ENCODE peak calls at places on chromosome 10, in eight cellular contexts. V is MM.1S; L is fibroblast of the aortic adventitia; S is activated naive CD4-positive, alpha-beta T cell treated with anti-CD3 and anti-CD28 coated beads for 36 hours; G is activated CD4-positive, alpha-beta T cell treated with anti-CD3 and anti-CD28 coated beads, Interleukin-2, amount 50 U/mL, for 24 hours; P is activated effector memory CD4-positive, alpha-beta T cell treated with anti-CD3 and anti-CD28 coated beads, Interleukin-2, amount 50 U/mL, for 16 hours; Z is A549; H is GM10248. T is an unnamed sample.

GRCh38 chr10:100184426-100185219 is 1.2 kb downstream of the ERLIN1 start:
- DNase-seq in V (peak), Z (peak), G (no peak), L (peak), H (peak), P (no peak), S (peak), T (no peak)

GRCh38 chr10:68599754-68600040 is 39.6 kb downstream of the TET1 start:
- DNase-seq in S (no peak), Z (no peak), G (no peak), H (no peak), P (no peak), L (no peak), V (no peak), T (no peak)

GRCh38 chr10:21125471-21126228 is 228.5 kb upstream of the NEBL start:
- DNase-seq in G (no peak), S (no peak), L (no peak), Z (no peak), V (no peak), H (no peak), P (no peak), T (no peak)

GRCh38 chr10:44387853-44388251 is 3.0 kb upstream of the CXCL12 start:
- DNase-seq in G (no peak), H (no peak), L (no peak), V (no peak), P (peak), S (no peak), Z (no peak), T (no peak)

GRCh38 chr10:124744047-124744687 is at the start of gene FAM53B:
- DNase-seq in G (peak), P (peak), Z (peak), H (peak), L (peak), S (peak), V (peak), T (peak)

GRCh38 chr10:79084012-79084971 is 15.5 kb downstream of the ZMIZ1 start:
- DNase-seq in P (no peak), L (peak), V (peak), G (no peak), S (peak), H (no peak), Z (peak), T (no peak)

GRCh38 chr10:24493168-24493567 is 230.5 kb downstream of the ARHGAP21 start:
- DNase-seq in S (no peak), V (no peak), H (no peak), L (no peak), P (no peak), Z (no peak), G (no peak), T (no peak)

GRCh38 chr10:78919111-78919966 is 149.4 kb upstream of the ZMIZ1 start:
- DNase-seq in S (no peak), P (no peak), H (no peak), L (no peak), Z (no peak), G (no peak), V (no peak), T (no peak)

GRCh38 chr10:52213511-52213831 is 100.6 kb upstream of the DKK1 start:
- DNase-seq in H (no peak), G (no peak), P (no peak), V (no peak), L (peak), Z (no peak), S (no peak), T (no peak)

GRCh38 chr10:6580279-6581029 is 378 bp upstream of the PRKCQ start:
- DNase-seq in G (peak), P (peak), H (peak), L (peak), Z (peak), V (peak), S (peak), T (peak)

GRCh38 chr10:114100848-114101741 is 57.4 kb downstream of the ADRB1 start:
- DNase-seq in Z (no peak), V (no peak), G (no peak), H (no peak), P (no peak), L (peak), S (peak), T (peak)

GRCh38 chr10:43230101-43230908 is 36.6 kb downstream of the RASGEF1A start:
- DNase-seq in S (peak), G (no peak), H (no peak), V (no peak), P (peak), L (no peak), Z (no peak), T (no peak)

GRCh38 chr10:116634126-116634975 is 13.6 kb downstream of the PNLIPRP2 start:
- DNase-seq in L (no peak), S (no peak), Z (no peak), V (no peak), G (no peak), H (no peak), P (no peak), T (no peak)

T was measured in NCI-H2227 treated with DMSO at 0.1 percent for 48 hours.